ENCODE peak calls at places on chromosome 1, in nine cellular contexts. F is fibroblast of mammary gland, Y is GM23248, W is GM06990, N is epithelial cell of esophagus, X is upper lobe of right lung, U is cardiac fibroblast, I is cardiac muscle cell, B is AG10803. E is an unnamed sample.

GRCh38 chr1:15116966-15117365 is 36.6 kb upstream of the TMEM51 start:
- DNase-seq in F (no peak), Y (no peak), W (no peak), N (peak), X (no peak), U (no peak), I (no peak), B (no peak), E (no peak)

GRCh38 chr1:6347641-6348487 is 45.7 kb downstream of the ACOT7 start:
- DNase-seq in F (peak), Y (peak), W (peak), N (peak), X (no peak), U (peak), I (peak), B (no peak), E (peak)

GRCh38 chr1:178501705-178502329 is 5.1 kb upstream of the CLEC20A start:
- DNase-seq in F (peak), Y (peak), W (peak), N (peak), X (peak), U (peak), I (peak), B (peak), E (no peak)

GRCh38 chr1:156319664-156320063 is 18.4 kb downstream of the CCT3 start:
- DNase-seq in F (peak), Y (peak), W (no peak), N (peak), X (no peak), U (peak), I (peak), B (peak), E (no peak)

GRCh38 chr1:116947090-116947489 is 37.4 kb downstream of the PTGFRN start:
- DNase-seq in F (no peak), Y (no peak), W (no peak), N (no peak), X (no peak), U (no peak), I (no peak), B (no peak), E (no peak)

GRCh38 chr1:113391643-113392271 is 1.4 kb downstream of the MAGI3 start:
- DNase-seq in F (no peak), Y (peak), W (no peak), N (peak), X (no peak), U (no peak), I (no peak), B (no peak), E (peak)

GRCh38 chr1:94528271-94528670 is 13.3 kb downstream of the F3 start:
- DNase-seq in F (peak), Y (peak), W (no peak), N (peak), X (no peak), U (no peak), I (no peak), B (peak), E (no peak)

GRCh38 chr1:183472488-183473285 is at the start of gene SMG7:
- DNase-seq in F (peak), Y (peak), W (no peak), N (peak), X (peak), U (peak), I (peak), B (peak), E (no peak)

GRCh38 chr1:85427358-85427757 is 37.6 kb downstream of the DDAH1 start:
- DNase-seq in F (no peak), Y (peak), W (no peak), N (no peak), X (no peak), U (no peak), I (no peak), B (peak), E (no peak)

GRCh38 chr1:23957096-23957495 is 2.5 kb upstream of the PNRC2 start:
- DNase-seq in F (no peak), Y (no peak), W (no peak), N (peak), X (no peak), U (no peak), I (no peak), B (no peak), E (no peak)

DNA sequence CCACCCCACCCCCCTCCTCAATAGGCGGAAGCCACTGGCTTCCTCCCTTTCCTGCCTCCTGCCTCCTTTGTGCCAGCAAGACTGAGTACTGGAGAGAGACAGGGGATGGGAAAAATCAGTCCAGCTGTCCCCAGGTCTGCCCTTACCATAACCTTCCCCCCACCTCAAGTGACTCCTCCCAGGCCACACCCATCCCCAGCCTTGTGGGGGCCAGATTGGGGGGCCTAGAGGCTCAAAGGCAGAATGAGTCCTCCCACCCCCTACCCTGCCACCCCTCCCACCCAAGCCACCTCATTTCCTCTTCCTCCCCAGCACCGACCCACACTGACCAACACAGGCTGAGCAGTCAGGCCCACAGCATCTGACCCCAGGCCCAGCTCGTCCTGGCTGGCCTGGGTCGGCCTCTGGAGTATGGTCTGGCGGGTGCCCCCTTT is at the start of gene TIE1:
- DNase-seq in F (no peak), Y (no peak), W (no peak), N (no peak), X (no peak), U (peak), I (peak), B (no peak), E (no peak)
- H3K4me3 ChIP-seq in F (no peak), Y (no peak), W (no peak), N (no peak), X (peak), U (no peak), I (no peak), B (no peak), E (no peak)

DNA sequence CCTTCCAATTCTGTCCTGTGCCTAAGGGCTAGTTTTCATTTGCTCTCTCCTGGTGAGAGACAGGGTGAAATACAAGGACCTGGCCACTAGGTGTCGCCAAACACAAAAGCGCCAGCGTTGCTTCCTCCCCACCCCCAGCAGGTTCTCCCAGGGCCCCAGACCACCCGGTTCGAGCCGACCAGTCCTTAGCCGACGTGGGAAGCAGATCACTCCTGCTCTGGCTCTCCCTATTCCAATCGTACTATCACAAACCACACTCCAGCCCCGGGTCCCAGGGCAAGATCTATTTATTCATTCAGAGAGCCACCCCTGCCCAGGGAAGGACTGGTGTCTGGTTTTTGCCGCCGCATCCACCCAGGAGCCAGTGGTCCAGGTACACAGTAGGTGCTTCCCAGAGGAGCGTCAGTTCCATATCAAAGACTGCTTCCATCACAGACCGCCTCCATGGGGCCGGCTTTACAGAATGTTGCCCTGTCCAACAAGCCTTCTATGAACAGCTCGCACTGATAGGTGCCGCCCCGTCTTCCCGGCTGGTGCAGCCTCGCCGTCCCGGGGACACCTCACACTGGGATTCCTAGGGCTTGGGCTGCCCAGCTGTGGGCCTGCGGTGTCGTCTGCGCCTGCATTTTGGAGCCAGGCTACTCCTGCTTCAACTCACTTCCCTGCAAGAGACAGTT is 35.0 kb downstream of the CTNNBIP1 start:
- DNase-seq in F (peak), Y (peak), W (peak), N (peak), X (peak), U (peak), I (peak), B (peak), E (peak)
- H3K4me3 ChIP-seq in F (no peak), Y (no peak), W (no peak), N (peak), X (no peak), U (no peak), I (no peak), B (no peak), E (no peak)

DNA sequence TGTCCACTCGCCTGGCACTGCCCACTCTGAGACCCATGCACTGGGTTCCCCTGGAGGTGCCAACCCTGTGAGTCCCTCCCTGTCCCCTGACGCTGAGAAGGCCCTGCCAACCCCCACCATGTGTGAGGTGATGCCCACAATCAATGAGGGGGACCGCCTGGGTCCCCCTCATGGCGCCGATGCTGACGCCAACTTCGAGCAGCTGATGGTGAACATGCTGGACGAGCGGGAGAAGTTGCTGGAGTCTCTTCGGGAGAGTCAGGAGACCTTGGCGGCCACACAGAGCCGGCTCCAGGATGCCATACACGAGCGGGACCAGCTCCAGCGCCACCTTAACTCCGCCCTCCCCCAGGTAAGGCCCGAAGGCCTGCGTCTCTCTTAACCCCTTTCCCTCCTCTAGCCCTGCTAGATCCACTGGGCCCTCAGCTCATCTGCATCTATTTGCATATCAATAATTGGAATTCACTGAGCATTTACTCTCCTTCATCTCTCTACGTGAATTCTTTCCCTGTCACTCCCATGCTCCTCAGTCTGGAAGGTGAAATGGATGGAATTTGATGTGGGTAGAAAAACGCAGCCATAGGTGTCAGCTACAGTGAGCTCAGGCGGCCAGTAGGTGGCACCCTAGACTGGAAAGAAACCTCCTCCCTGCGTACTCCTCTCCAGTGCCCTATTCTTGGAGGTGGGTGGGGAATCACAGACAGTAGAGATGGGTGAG is 12.8 kb downstream of the PPFIA4 start:
- DNase-seq in F (peak), Y (peak), W (no peak), N (peak), X (peak), U (peak), I (peak), B (peak), E (peak)
- H3K4me3 ChIP-seq in F (no peak), Y (no peak), W (no peak), N (no peak), X (no peak), U (no peak), I (no peak), B (no peak), E (no peak)

DNA sequence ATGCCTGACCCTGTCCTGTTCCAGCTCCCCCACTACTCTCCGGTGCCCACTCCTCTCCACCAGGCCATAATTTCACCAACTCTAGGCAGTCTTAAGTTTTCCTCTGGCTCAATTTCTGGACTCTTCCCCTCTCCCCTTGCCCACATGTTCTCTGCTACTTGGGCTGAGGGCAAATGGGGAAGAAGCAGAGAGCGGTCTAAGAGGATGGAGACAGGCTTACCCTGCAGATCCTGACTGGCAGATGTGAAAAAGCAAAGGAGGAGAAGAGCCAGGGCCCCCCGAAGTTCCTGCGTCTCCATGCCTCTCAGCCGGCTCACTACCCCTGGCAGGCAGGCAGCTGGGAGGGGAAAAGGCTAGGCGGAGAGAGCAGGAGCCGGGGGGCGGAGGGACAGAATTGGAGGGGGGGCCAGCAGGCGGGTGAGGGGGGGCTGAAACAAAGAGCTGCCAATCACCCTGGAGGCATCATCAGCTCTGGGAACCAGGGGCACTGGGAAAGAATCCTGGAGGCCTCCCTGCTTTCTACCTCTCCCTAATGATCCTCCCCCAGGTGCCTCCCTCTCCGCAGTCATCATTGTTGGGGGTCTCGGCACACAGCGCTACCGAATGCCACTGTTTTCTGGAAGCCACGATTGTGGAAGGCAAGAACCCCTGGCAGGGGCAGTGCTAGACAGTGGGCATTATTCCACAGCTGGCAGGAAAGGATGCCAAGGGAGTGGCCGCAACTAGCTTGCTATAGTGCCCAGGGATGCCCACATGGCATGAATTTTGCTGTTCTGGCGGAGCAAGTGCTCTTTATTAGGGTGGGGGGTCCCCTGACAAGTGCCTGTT is at the start of gene THBS3:
- DNase-seq in F (no peak), Y (peak), W (no peak), N (no peak), X (no peak), U (peak), I (peak), B (peak), E (no peak)
- H3K4me3 ChIP-seq in F (peak), Y (peak), W (peak), N (peak), X (peak), U (peak), I (peak), B (peak), E (peak)

DNA sequence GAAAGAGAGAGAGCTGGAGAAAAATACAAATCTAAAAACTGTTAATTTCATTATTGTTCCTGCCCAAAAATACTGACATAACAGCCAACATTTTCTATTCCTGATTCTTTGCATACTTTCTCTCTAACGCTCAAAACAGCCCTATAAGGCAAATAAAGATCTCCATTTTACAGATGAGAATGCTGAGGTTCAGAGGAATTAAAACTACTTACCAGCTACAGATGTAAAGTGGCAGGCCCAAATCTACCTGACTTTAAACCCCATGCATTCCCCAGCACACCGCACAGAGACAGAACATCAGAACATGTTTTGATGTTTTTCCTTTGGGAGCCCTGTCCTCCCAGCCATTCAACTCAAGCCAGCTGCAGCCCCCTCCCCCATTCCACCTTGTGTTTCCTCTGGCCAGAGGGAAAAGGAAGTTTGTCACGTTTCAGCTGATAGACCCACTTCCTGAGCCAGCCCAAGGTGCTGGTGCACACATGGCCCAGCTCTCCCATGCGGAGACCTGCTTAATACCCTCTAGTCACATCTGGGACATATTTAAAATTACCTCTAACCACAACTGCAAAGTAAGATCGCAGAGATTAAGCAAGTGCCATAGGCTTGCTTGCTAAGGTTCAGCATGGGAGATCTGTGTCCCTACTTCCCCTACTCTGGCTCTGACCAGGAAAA is 133.1 kb upstream of the NFIA start:
- DNase-seq in F (no peak), Y (no peak), W (no peak), N (no peak), X (no peak), U (no peak), I (no peak), B (no peak), E (no peak)
- H3K4me3 ChIP-seq in F (no peak), Y (no peak), W (no peak), N (no peak), X (no peak), U (no peak), I (no peak), B (no peak), E (no peak)

GRCh38 chr1:12669529-12670068 is 25.7 kb downstream of the AADACL4 start:
- DNase-seq in F (no peak), Y (peak), W (no peak), N (peak), X (no peak), U (no peak), I (no peak), B (peak), E (no peak)
- H3K4me3 ChIP-seq in F (no peak), Y (no peak), W (no peak), N (no peak), X (no peak), U (no peak), I (no peak), B (no peak), E (no peak)

GRCh38 chr1:224175615-224176014 is 7.4 kb upstream of the DEGS1 start:
- DNase-seq in F (peak), Y (peak), W (no peak), N (no peak), X (no peak), U (peak), I (peak), B (peak), E (no peak)
- H3K4me3 ChIP-seq in F (no peak), Y (peak), W (no peak), N (no peak), X (no peak), U (no peak), I (no peak), B (no peak), E (no peak)

E was measured in naive thymus-derived CD4-positive, alpha-beta T cell.